ENCODE peak calls at places on chromosomes 13 and 19, in five cellular contexts. W, H, F, M and E are unnamed samples.

GRCh38 chr19:9075064-9075964 is 11.5 kb upstream of the OR1M1 start:
- DNase-seq in H (peak; percentile 97), W (no peak), F (no peak), M (peak; percentile 68), E (peak; percentile 29)

GRCh38 chr19:38699647-38700349 is 44.5 kb downstream of the CAPN12 start:
- DNase-seq in H (no peak), W (no peak), M (no peak), F (no peak), E (no peak)

GRCh38 chr19:53909471-53910169 is 542 bp downstream of the CACNG7 start:
- DNase-seq in W (peak; percentile 48), M (no peak), F (no peak), H (no peak), E (no peak)

GRCh38 chr13:23722726-23723453 is 152.7 kb downstream of the TNFRSF19 start:
- DNase-seq in M (no peak), W (no peak), F (no peak), H (no peak), E (no peak)

GRCh38 chr13:77894743-77895142 is 23.9 kb downstream of the EDNRB start:
- DNase-seq in W (no peak), M (no peak), H (no peak), F (no peak), E (no peak)

GRCh38 chr19:50994129-50994528 is 7.3 kb downstream of the KLK8 start:
- DNase-seq in W (no peak), H (no peak), M (no peak), F (no peak), E (peak; percentile 27)

GRCh38 chr19:38956264-38956663 is 19.3 kb downstream of the FBXO17 start:
- DNase-seq in M (no peak), F (no peak), H (no peak), W (no peak), E (no peak)

GRCh38 chr13:100274942-100275506 is 186.1 kb downstream of the PCCA start:
- DNase-seq in M (no peak), F (no peak), H (peak; percentile 36), W (no peak), E (no peak)

GRCh38 chr13:51797664-51798488 is 6.1 kb downstream of the DHRS12 start:
- DNase-seq in W (no peak), H (peak; percentile 40), M (no peak), F (no peak), E (peak; percentile 73)

GRCh38 chr19:53942001-53942786 is 20.5 kb upstream of the CACNG8 start:
- DNase-seq in F (peak; percentile 43), M (no peak), W (peak; percentile 87), H (peak; percentile 2), E (peak; percentile 45)

GRCh38 chr19:11641241-11641640 is 44.0 kb downstream of the ZNF627 start:
- DNase-seq in W (no peak), H (no peak), M (no peak), F (no peak), E (no peak)

GRCh38 chr13:32164622-32165268 is 133.2 kb downstream of the FRY start:
- DNase-seq in H (peak; percentile 73), F (peak; percentile 32), M (no peak), W (peak; percentile 40), E (peak; percentile 15)

GRCh38 chr13:32007494-32007893 is 24.1 kb upstream of the FRY start:
- DNase-seq in W (no peak), M (no peak), F (no peak), H (no peak), E (no peak)

GRCh38 chr13:52892925-52893324 is 44.5 kb upstream of the PCDH8 start:
- DNase-seq in F (no peak), M (no peak), W (no peak), H (no peak), E (no peak)

GRCh38 chr13:106917024-106917491 is 349.1 kb upstream of the ARGLU1 start:
- DNase-seq in W (peak; percentile 29), M (no peak), F (no peak), H (no peak), E (no peak)

GRCh38 chr19:679418-680286 is 3.5 kb downstream of the FSTL3 start:
- DNase-seq in H (no peak), F (peak; percentile 38), W (peak; percentile 72), M (peak; percentile 80), E (peak; percentile 48)

GRCh38 chr13:36752673-36753072 is 66.3 kb upstream of the RFXAP start:
- DNase-seq in H (no peak), W (no peak), F (no peak), M (no peak), E (no peak)

GRCh38 chr13:73984949-73985691 is 149.1 kb downstream of the KLF12 start:
- DNase-seq in H (no peak), F (no peak), M (peak; percentile 54), W (no peak), E (peak; percentile 89)

GRCh38 chr19:32708457-32708856 is 11.1 kb upstream of the TDRD12 start:
- DNase-seq in H (no peak), F (no peak), W (no peak), M (no peak), E (peak; percentile 66)

DNA sequence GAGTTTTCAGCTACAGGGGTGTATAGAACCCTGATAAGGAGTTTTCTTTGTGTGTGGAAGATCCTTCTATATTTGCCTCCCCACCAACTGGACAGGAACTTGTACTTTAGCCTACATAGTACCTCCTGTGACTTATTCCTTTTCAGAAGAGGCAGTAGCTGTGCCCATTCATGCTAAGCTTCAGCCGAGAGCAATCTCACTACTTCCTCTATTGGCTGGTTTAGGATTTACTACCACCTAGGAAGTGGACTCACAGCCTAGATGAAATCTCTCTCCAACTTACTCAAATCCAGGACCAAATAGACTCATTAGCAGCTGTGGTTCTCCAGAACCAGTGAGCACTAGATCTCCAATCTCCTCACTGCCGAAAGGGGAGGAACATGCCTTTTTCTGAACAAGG is 2.3 kb upstream of the REX1BD start:
- DNase-seq in M (no peak), F (no peak), W (no peak), H (no peak), E (no peak)
- TF ChIP-seq CTCF in M (no peak), F (no peak), W (no peak), H (no peak), E (no peak)

DNA sequence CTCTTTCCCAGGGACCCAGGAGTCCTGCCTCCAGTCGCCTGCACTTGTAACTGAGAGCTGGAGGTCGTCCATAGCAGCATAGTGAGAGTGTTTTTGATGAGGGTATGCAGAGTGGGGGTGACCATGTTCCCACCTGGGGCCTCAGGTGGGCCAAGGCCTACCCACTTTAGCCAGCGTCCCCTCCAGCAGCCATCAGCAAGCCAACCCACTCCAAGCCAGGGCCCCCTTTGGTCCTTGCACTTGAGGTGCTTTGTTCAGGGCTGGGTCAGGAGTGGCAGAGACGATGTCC is 11.9 kb upstream of the SMG9 start:
- DNase-seq in W (no peak), F (no peak), H (no peak), M (no peak), E (no peak)
- TF ChIP-seq CTCF in W (peak; percentile 49), F (no peak), H (no peak), M (peak; percentile 2), E (no peak)

DNA sequence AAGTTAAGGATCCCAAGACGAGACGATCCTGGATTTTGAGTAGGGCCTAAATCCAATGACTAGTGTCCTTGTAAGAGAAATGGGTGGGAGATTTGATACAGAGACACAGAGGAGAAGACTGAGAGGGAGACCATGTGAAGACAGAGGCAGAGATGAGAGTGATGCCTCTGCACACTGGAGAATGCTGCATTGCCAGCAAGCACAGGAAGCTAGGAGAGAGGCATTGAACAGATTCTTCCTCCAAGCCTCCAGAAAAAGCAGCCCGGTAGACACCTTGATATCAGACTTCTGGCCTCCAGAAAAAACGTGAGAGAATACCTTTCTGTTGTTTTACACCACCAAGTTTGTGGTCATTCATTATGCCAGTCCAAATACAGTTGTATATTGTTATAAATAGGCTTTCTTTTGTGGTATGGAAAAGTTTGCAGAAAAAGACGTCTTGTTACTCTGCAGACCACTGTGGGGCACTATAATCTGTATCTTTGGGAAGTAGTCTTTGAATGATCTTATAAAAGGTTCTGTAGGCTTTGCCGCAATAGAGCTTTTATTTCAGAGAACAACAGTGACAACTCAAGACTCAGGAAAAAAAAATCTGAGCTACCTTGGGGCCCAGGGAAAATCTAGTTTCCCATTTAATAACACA is 17.9 kb upstream of the RFC3 start:
- DNase-seq in F (no peak), W (no peak), H (peak; percentile 4), M (no peak), E (no peak)
- TF ChIP-seq CTCF in F (peak; percentile 47), W (no peak), H (peak; percentile 48), M (peak; percentile 23), E (peak; percentile 39)

GRCh38 chr13:109192306-109192705 is 562.9 kb downstream of the MYO16 start:
- DNase-seq in M (no peak), H (no peak), F (no peak), W (no peak), E (no peak)

GRCh38 chr13:109198585-109198984 is 569.2 kb downstream of the MYO16 start:
- DNase-seq in H (no peak), W (no peak), F (no peak), M (no peak), E (no peak)

GRCh38 chr13:109200556-109200955 is 571.1 kb downstream of the MYO16 start:
- DNase-seq in H (no peak), M (no peak), W (no peak), F (no peak), E (no peak)

GRCh38 chr13:109199280-109199679 is 569.9 kb downstream of the MYO16 start:
- DNase-seq in H (no peak), M (no peak), W (no peak), F (no peak), E (no peak)

GRCh38 chr13:109196896-109197295 is 567.5 kb downstream of the MYO16 start:
- DNase-seq in H (no peak), M (no peak), W (peak; percentile 55), F (peak; percentile 30), E (no peak)
- TF ChIP-seq CTCF in H (peak; percentile 42), M (no peak), W (peak; percentile 63), F (peak; percentile 57), E (no peak)

DNA sequence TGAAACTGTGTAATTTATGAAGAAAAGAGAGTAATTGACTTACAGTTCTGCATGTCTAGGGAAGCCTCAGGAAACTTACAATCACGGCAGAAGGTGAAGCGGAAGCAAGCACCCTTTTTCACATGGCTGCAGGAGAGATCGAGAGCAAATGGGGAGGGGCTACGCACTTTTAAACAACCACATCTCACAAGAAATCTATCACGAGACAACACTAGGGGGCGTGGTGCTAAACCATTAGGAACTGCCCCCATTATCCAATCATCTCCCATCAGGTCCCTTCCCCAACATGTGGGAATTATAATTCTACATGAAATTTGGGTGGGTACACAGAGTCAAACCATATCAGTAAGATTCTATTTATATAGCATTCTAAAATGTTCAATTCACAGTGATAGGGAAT is 114.8 kb upstream of the TRPC4 start:
- DNase-seq in F (no peak), W (no peak), M (no peak), H (no peak), E (no peak)
- TF ChIP-seq CTCF in F (peak; percentile 38), W (peak; percentile 41), M (no peak), H (no peak), E (no peak)

DNA sequence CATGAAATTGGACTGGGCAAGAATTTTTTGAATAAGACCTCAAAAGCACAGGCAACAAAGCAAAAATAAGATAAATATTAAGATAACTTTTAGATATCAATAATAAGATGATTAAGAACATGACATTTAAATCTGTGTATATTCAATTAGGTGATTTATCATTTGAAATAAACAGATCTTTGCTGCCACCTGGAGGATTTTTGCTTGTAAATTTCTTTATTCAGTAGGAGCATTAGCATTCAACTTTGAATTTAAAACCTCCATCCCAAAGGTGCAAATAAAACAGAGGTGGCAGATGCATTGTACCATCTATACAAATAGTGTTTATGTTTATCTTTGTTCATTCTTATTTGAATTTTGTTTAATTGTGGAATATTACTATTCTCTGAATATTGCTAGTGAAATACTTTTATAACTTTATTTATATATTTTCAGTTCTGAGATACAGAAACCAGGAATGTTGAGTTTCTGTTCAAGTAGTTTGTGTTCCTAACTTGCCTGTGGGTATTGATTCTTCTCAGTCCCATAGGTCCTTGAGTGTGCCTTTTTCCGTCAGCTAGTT is 20.9 kb downstream of the COG6 start:
- DNase-seq in H (peak; percentile 35), W (no peak), M (no peak), F (no peak), E (peak; percentile 44)
- TF ChIP-seq CTCF in H (peak; percentile 23), W (peak; percentile 56), M (peak; percentile 32), F (peak; percentile 76), E (peak; percentile 68)